ENCODE peak calls at places on chromosomes 5 and 9, in four cellular contexts. One of them, this sample, is unnamed.

GRCh38 chr5:170508036-170508435 is 4.2 kb downstream of the KCNIP1 start:
- DNase-seq in K562: no peak
- DNase-seq in HepG2: no peak
- DNase-seq in IMR-90: no peak
- DNase-seq in this sample: no peak

GRCh38 chr5:142915840-142916424 is 145.8 kb downstream of the ARHGAP26 start:
- DNase-seq in K562: peak; percentile 20
- DNase-seq in HepG2: peak; percentile 50
- DNase-seq in IMR-90: peak; percentile 48
- DNase-seq in this sample: peak; percentile 63

GRCh38 chr9:84940294-84940693 is 270.8 kb downstream of the NTRK2 start:
- DNase-seq in IMR-90: no peak
- DNase-seq in HepG2: no peak
- DNase-seq in K562: no peak
- DNase-seq in this sample: no peak

GRCh38 chr9:35792044-35792813 is 838 bp downstream of the NPR2 start:
- DNase-seq in K562: no peak
- DNase-seq in IMR-90: no peak
- DNase-seq in HepG2: no peak
- DNase-seq in this sample: no peak

GRCh38 chr5:149904293-149904886 is 40.2 kb downstream of the PDE6A start:
- DNase-seq in IMR-90: no peak
- DNase-seq in HepG2: peak; percentile 51
- DNase-seq in K562: no peak
- DNase-seq in this sample: no peak

GRCh38 chr9:130073373-130073772 is 19.7 kb downstream of the GPR107 start:
- DNase-seq in HepG2: peak; percentile 21
- DNase-seq in IMR-90: peak; percentile 67
- DNase-seq in K562: no peak
- DNase-seq in this sample: no peak

GRCh38 chr9:35834260-35835215 is 5.5 kb downstream of the TMEM8B start:
- DNase-seq in HepG2: peak; percentile 37
- DNase-seq in IMR-90: no peak
- DNase-seq in K562: no peak
- DNase-seq in this sample: no peak

GRCh38 chr5:20486826-20487225 is 498.8 kb upstream of the CDH18 start:
- DNase-seq in IMR-90: no peak
- DNase-seq in K562: no peak
- DNase-seq in HepG2: no peak
- DNase-seq in this sample: no peak

GRCh38 chr9:93260290-93261066 is 76.5 kb downstream of the WNK2 start:
- DNase-seq in IMR-90: no peak
- DNase-seq in HepG2: no peak
- DNase-seq in K562: no peak
- DNase-seq in this sample: no peak

GRCh38 chr9:98129451-98129881 is 10.4 kb upstream of the TRIM14 start:
- DNase-seq in K562: no peak
- DNase-seq in IMR-90: peak; percentile 7
- DNase-seq in HepG2: no peak
- DNase-seq in this sample: no peak

GRCh38 chr9:27154923-27155322 is 45.9 kb downstream of the TEK start:
- DNase-seq in K562: no peak
- DNase-seq in HepG2: no peak
- DNase-seq in IMR-90: peak; percentile 95
- DNase-seq in this sample: no peak

GRCh38 chr5:142166754-142167153 is 58.2 kb downstream of the NDFIP1 start:
- DNase-seq in K562: no peak
- DNase-seq in IMR-90: no peak
- DNase-seq in HepG2: no peak
- DNase-seq in this sample: no peak

GRCh38 chr5:157057459-157058370 is 1.2 kb downstream of the HAVCR1 start:
- DNase-seq in IMR-90: no peak
- DNase-seq in K562: no peak
- DNase-seq in HepG2: no peak
- DNase-seq in this sample: peak; percentile 63

GRCh38 chr5:71586052-71586940 is 844 bp upstream of the MCCC2 start:
- DNase-seq in IMR-90: peak; percentile 11
- DNase-seq in HepG2: peak; percentile 98
- DNase-seq in K562: peak; percentile 71
- DNase-seq in this sample: no peak

GRCh38 chr9:75601280-75601679 is 289.2 kb upstream of the PCSK5 start:
- DNase-seq in IMR-90: no peak
- DNase-seq in HepG2: no peak
- DNase-seq in K562: no peak
- DNase-seq in this sample: no peak

GRCh38 chr5:128844354-128844923 is 120.8 kb upstream of the SLC27A6 start:
- DNase-seq in IMR-90: peak; percentile 28
- DNase-seq in HepG2: no peak
- DNase-seq in K562: no peak
- DNase-seq in this sample: peak; percentile 11

GRCh38 chr5:37598665-37599064 is 219.5 kb downstream of the WDR70 start:
- DNase-seq in HepG2: no peak
- DNase-seq in IMR-90: no peak
- DNase-seq in K562: no peak
- DNase-seq in this sample: no peak

GRCh38 chr9:36566813-36567217 is 5.9 kb upstream of the MELK start:
- DNase-seq in HepG2: no peak
- DNase-seq in K562: no peak
- DNase-seq in IMR-90: peak; percentile 25
- DNase-seq in this sample: peak; percentile 52

GRCh38 chr5:132962429-132962928 is 955 bp downstream of the AFF4 start:
- DNase-seq in IMR-90: peak; percentile 76
- DNase-seq in HepG2: peak; percentile 34
- DNase-seq in K562: peak; percentile 26
- DNase-seq in this sample: peak; percentile 60

GRCh38 chr5:141954193-141954592 is 3.8 kb downstream of the PCDH12 start:
- DNase-seq in K562: no peak
- DNase-seq in HepG2: no peak
- DNase-seq in IMR-90: no peak
- DNase-seq in this sample: no peak

GRCh38 chr5:122715095-122715494 is 59.8 kb upstream of the SNX2 start:
- DNase-seq in K562: no peak
- DNase-seq in HepG2: no peak
- DNase-seq in IMR-90: peak; percentile 6
- DNase-seq in this sample: no peak

GRCh38 chr9:87405677-87406544 is 91.8 kb upstream of the DAPK1 start:
- DNase-seq in IMR-90: no peak
- DNase-seq in HepG2: no peak
- DNase-seq in K562: no peak
- DNase-seq in this sample: no peak

GRCh38 chr9:91117959-91118651 is 243.6 kb downstream of the AUH start:
- DNase-seq in HepG2: no peak
- DNase-seq in K562: no peak
- DNase-seq in IMR-90: peak; percentile 82
- DNase-seq in this sample: no peak

GRCh38 chr9:137128158-137129088 is 10.5 kb upstream of the GRIN1 start:
- DNase-seq in K562: peak; percentile 24
- DNase-seq in IMR-90: no peak
- DNase-seq in HepG2: no peak
- DNase-seq in this sample: no peak

GRCh38 chr5:8550921-8551320 is 682.0 kb downstream of the MTRR start:
- DNase-seq in IMR-90: no peak
- DNase-seq in K562: no peak
- DNase-seq in HepG2: no peak
- DNase-seq in this sample: no peak
- TF ChIP-seq MAZ in IMR-90: no peak
- TF ChIP-seq MAZ in K562: no peak
- TF ChIP-seq MAZ in HepG2: no peak
- TF ChIP-seq MAZ in this sample: no peak

GRCh38 chr9:116237456-116237855 is 83.9 kb downstream of the PAPPA start:
- DNase-seq in IMR-90: no peak
- DNase-seq in HepG2: no peak
- DNase-seq in K562: no peak
- DNase-seq in this sample: no peak

GRCh38 chr9:116234091-116234490 is 80.5 kb downstream of the PAPPA start:
- DNase-seq in IMR-90: peak; percentile 99
- DNase-seq in HepG2: no peak
- DNase-seq in K562: no peak
- DNase-seq in this sample: peak; percentile 38

GRCh38 chr9:116233160-116233530 is 79.6 kb downstream of the PAPPA start:
- DNase-seq in HepG2: no peak
- DNase-seq in IMR-90: no peak
- DNase-seq in K562: no peak
- DNase-seq in this sample: no peak

GRCh38 chr9:116238751-116239340 is 85.3 kb downstream of the PAPPA start:
- DNase-seq in IMR-90: peak; percentile 63
- DNase-seq in HepG2: no peak
- DNase-seq in K562: no peak
- DNase-seq in this sample: no peak

GRCh38 chr9:116238225-116238624 is 84.6 kb downstream of the PAPPA start:
- DNase-seq in K562: no peak
- DNase-seq in HepG2: no peak
- DNase-seq in IMR-90: peak; percentile 93
- DNase-seq in this sample: peak; percentile 62
- TF ChIP-seq MAZ in K562: no peak
- TF ChIP-seq MAZ in HepG2: no peak
- TF ChIP-seq MAZ in IMR-90: no peak
- TF ChIP-seq MAZ in this sample: no peak

DNA sequence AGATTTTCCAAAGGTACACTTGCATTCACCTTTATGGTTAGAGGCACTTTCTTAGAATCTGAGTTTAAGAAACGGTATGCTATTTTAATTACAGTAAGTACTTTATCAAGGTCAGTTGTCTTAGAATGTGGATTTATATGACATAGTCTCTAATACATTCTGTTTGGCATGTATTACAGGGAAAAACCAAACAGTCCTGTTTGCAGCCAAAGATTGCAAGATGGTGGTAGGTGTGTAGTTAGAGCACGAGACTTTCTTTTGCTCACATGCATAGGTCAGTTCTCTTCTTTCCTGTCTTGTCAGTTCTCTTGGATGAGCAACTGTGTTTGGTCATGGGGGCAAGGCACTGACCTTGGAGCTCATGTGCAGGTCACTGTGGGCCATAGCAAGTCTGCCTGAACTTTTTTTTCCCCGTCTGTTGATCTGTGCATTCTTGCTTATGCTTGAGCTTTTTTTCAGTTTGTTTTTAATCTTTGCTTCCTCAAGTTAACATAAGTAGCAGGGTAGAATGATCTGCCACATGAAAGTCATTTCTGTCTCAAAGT is 20.6 kb downstream of the ZSWIM6 start:
- DNase-seq in K562: no peak
- DNase-seq in IMR-90: no peak
- DNase-seq in HepG2: no peak
- DNase-seq in this sample: no peak
- TF ChIP-seq MAZ in K562: no peak
- TF ChIP-seq MAZ in IMR-90: no peak
- TF ChIP-seq MAZ in HepG2: no peak
- TF ChIP-seq MAZ in this sample: no peak

GRCh38 chr9:107177243-107177839 is 105.7 kb upstream of the RAD23B start:
- DNase-seq in K562: no peak
- DNase-seq in IMR-90: no peak
- DNase-seq in HepG2: no peak
- DNase-seq in this sample: no peak
- TF ChIP-seq MAZ in K562: no peak
- TF ChIP-seq MAZ in IMR-90: no peak
- TF ChIP-seq MAZ in HepG2: no peak
- TF ChIP-seq MAZ in this sample: no peak

GRCh38 chr9:125377584-125378250 is 116.1 kb downstream of the GAPVD1 start:
- DNase-seq in K562: no peak
- DNase-seq in IMR-90: no peak
- DNase-seq in HepG2: no peak
- DNase-seq in this sample: no peak

GRCh38 chr9:125375820-125376219 is 114.2 kb downstream of the GAPVD1 start:
- DNase-seq in K562: no peak
- DNase-seq in HepG2: no peak
- DNase-seq in IMR-90: no peak
- DNase-seq in this sample: no peak

GRCh38 chr9:125372441-125373226 is 111.0 kb downstream of the GAPVD1 start:
- DNase-seq in K562: no peak
- DNase-seq in HepG2: peak; percentile 40
- DNase-seq in IMR-90: no peak
- DNase-seq in this sample: no peak

GRCh38 chr9:125376261-125377226 is 114.9 kb downstream of the GAPVD1 start:
- DNase-seq in K562: no peak
- DNase-seq in HepG2: no peak
- DNase-seq in IMR-90: no peak
- DNase-seq in this sample: no peak

GRCh38 chr9:125374443-125375309 is 113.0 kb downstream of the GAPVD1 start:
- DNase-seq in K562: peak; percentile 81
- DNase-seq in HepG2: peak; percentile 65
- DNase-seq in IMR-90: peak; percentile 73
- DNase-seq in this sample: peak; percentile 77
- TF ChIP-seq MAZ in K562: peak; percentile 54
- TF ChIP-seq MAZ in HepG2: no peak
- TF ChIP-seq MAZ in IMR-90: peak; percentile 45
- TF ChIP-seq MAZ in this sample: no peak